ENCODE peak calls at places on chromosome 7, in seven cellular contexts. One of them, this sample, is unnamed. For H3K36me3 and H3K9me3, the result is how much of the 10 kb centered on the place peaks cover.

GRCh38 chr7:100483728-100484635 is at the start of gene NYAP1:
- DNase-seq in sigmoid colon: no peak
- DNase-seq in IMR-90: peak
- DNase-seq in HCT116: no peak
- DNase-seq in tibial artery: no peak
- DNase-seq in lower lobe of right lung: peak
- DNase-seq in stomach: peak
- DNase-seq in this sample: peak

GRCh38 chr7:132419538-132419937 is 156.7 kb downstream of the PLXNA4 start:
- DNase-seq in sigmoid colon: no peak
- DNase-seq in IMR-90: no peak
- DNase-seq in HCT116: no peak
- DNase-seq in lower lobe of right lung: no peak
- DNase-seq in tibial artery: no peak
- DNase-seq in stomach: no peak
- DNase-seq in this sample: peak

GRCh38 chr7:27239780-27240731 is 2.5 kb upstream of the EVX1 start:
- DNase-seq in HCT116: no peak
- DNase-seq in stomach: no peak
- DNase-seq in tibial artery: no peak
- DNase-seq in IMR-90: no peak
- DNase-seq in lower lobe of right lung: no peak
- DNase-seq in sigmoid colon: no peak
- DNase-seq in this sample: no peak

GRCh38 chr7:124720195-124720594 is 45.4 kb downstream of the GPR37 start:
- DNase-seq in IMR-90: peak
- DNase-seq in lower lobe of right lung: no peak
- DNase-seq in stomach: no peak
- DNase-seq in sigmoid colon: no peak
- DNase-seq in tibial artery: no peak
- DNase-seq in HCT116: no peak
- DNase-seq in this sample: no peak

GRCh38 chr7:23938937-23939552 is 229.0 kb downstream of the STK31 start:
- DNase-seq in HCT116: peak
- DNase-seq in IMR-90: peak
- DNase-seq in lower lobe of right lung: no peak
- DNase-seq in stomach: peak
- DNase-seq in sigmoid colon: no peak
- DNase-seq in tibial artery: no peak
- DNase-seq in this sample: peak

GRCh38 chr7:4109481-4110110 is 572.5 kb upstream of the FOXK1 start:
- DNase-seq in lower lobe of right lung: no peak
- DNase-seq in stomach: no peak
- DNase-seq in HCT116: no peak
- DNase-seq in IMR-90: no peak
- DNase-seq in sigmoid colon: no peak
- DNase-seq in tibial artery: no peak
- DNase-seq in this sample: no peak

GRCh38 chr7:48090095-48090805 is 1.2 kb downstream of the UPP1 start:
- DNase-seq in HCT116: no peak
- DNase-seq in sigmoid colon: peak
- DNase-seq in tibial artery: no peak
- DNase-seq in stomach: no peak
- DNase-seq in lower lobe of right lung: peak
- DNase-seq in IMR-90: peak
- DNase-seq in this sample: no peak

GRCh38 chr7:110418651-110419270 is 672.2 kb upstream of the LRRN3 start:
- DNase-seq in lower lobe of right lung: no peak
- DNase-seq in IMR-90: no peak
- DNase-seq in stomach: no peak
- DNase-seq in tibial artery: no peak
- DNase-seq in HCT116: no peak
- DNase-seq in sigmoid colon: no peak
- DNase-seq in this sample: no peak

GRCh38 chr7:116772423-116772852 is 89.9 kb upstream of the CAPZA2 start:
- DNase-seq in HCT116: peak
- DNase-seq in tibial artery: no peak
- DNase-seq in IMR-90: peak
- DNase-seq in lower lobe of right lung: no peak
- DNase-seq in stomach: no peak
- DNase-seq in sigmoid colon: no peak
- DNase-seq in this sample: no peak

GRCh38 chr7:25858562-25859411 is 293.2 kb upstream of the NFE2L3 start:
- DNase-seq in sigmoid colon: no peak
- DNase-seq in HCT116: no peak
- DNase-seq in tibial artery: no peak
- DNase-seq in stomach: no peak
- DNase-seq in lower lobe of right lung: no peak
- DNase-seq in IMR-90: no peak
- DNase-seq in this sample: no peak

GRCh38 chr7:69751026-69751425 is 152.8 kb downstream of the AUTS2 start:
- DNase-seq in IMR-90: no peak
- DNase-seq in HCT116: no peak
- DNase-seq in sigmoid colon: no peak
- DNase-seq in tibial artery: no peak
- DNase-seq in lower lobe of right lung: no peak
- DNase-seq in stomach: no peak
- DNase-seq in this sample: no peak

GRCh38 chr7:82050792-82051191 is 280.9 kb upstream of the HGF start:
- DNase-seq in tibial artery: no peak
- DNase-seq in sigmoid colon: no peak
- DNase-seq in IMR-90: peak
- DNase-seq in HCT116: no peak
- DNase-seq in lower lobe of right lung: no peak
- DNase-seq in stomach: no peak
- DNase-seq in this sample: peak

GRCh38 chr7:96331233-96331632 is 9.3 kb upstream of the SLC25A13 start:
- DNase-seq in lower lobe of right lung: no peak
- DNase-seq in HCT116: no peak
- DNase-seq in IMR-90: no peak
- DNase-seq in tibial artery: no peak
- DNase-seq in stomach: no peak
- DNase-seq in sigmoid colon: no peak
- DNase-seq in this sample: no peak

GRCh38 chr7:142815099-142815498 is 39.8 kb upstream of the EPHB6 start:
- DNase-seq in IMR-90: no peak
- DNase-seq in sigmoid colon: no peak
- DNase-seq in lower lobe of right lung: no peak
- DNase-seq in tibial artery: no peak
- DNase-seq in stomach: no peak
- DNase-seq in HCT116: no peak
- DNase-seq in this sample: no peak
- H3K4me3 ChIP-seq in IMR-90: no peak
- H3K4me3 ChIP-seq in sigmoid colon: no peak
- H3K4me3 ChIP-seq in lower lobe of right lung: no peak
- H3K4me3 ChIP-seq in tibial artery: no peak
- H3K4me3 ChIP-seq in stomach: no peak
- H3K4me3 ChIP-seq in HCT116: no peak
- H3K4me3 ChIP-seq in this sample: no peak

DNA sequence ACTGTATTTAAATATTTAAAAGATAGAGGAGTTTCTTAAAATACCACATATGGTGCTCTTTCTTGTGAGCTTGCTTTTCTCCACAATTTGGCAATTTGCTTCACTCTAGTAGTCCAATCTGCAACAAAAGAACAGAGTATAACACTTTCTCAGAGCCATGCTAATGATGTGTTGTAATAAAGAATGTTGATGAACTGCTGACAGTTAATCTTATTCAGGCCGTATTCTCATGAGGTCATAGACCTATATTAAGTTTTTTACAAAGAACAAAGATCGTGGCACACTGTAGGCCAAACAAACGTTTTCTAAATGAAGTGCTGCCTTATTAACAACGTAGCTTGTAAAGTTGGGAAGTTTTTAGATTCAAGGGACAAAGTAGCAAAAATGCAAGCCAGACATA is 160.0 kb downstream of the GALNT11 start:
- DNase-seq in HCT116: no peak
- DNase-seq in stomach: no peak
- DNase-seq in tibial artery: no peak
- DNase-seq in sigmoid colon: no peak
- DNase-seq in lower lobe of right lung: no peak
- DNase-seq in IMR-90: no peak
- DNase-seq in this sample: no peak
- H3K36me3 ChIP-seq in HCT116: under half
- H3K36me3 ChIP-seq in stomach: half or more
- H3K36me3 ChIP-seq in tibial artery: half or more
- H3K36me3 ChIP-seq in sigmoid colon: half or more
- H3K36me3 ChIP-seq in lower lobe of right lung: half or more
- H3K36me3 ChIP-seq in IMR-90: under half
- H3K36me3 ChIP-seq in this sample: under half

GRCh38 chr7:35818513-35818912 is 17.7 kb downstream of the SEPTIN7 start:
- DNase-seq in IMR-90: no peak
- DNase-seq in HCT116: no peak
- DNase-seq in tibial artery: no peak
- DNase-seq in sigmoid colon: no peak
- DNase-seq in lower lobe of right lung: no peak
- DNase-seq in stomach: no peak
- DNase-seq in this sample: no peak
- H3K9me3 ChIP-seq in IMR-90: under half
- H3K9me3 ChIP-seq in HCT116: under half
- H3K9me3 ChIP-seq in tibial artery: under half
- H3K9me3 ChIP-seq in sigmoid colon: under half
- H3K9me3 ChIP-seq in lower lobe of right lung: under half
- H3K9me3 ChIP-seq in stomach: under half
- H3K9me3 ChIP-seq in this sample: under half

GRCh38 chr7:128891110-128891941 is 19.2 kb downstream of the KCP start:
- DNase-seq in tibial artery: no peak
- DNase-seq in stomach: no peak
- DNase-seq in IMR-90: no peak
- DNase-seq in lower lobe of right lung: no peak
- DNase-seq in HCT116: no peak
- DNase-seq in sigmoid colon: peak
- DNase-seq in this sample: no peak
- H3K4me3 ChIP-seq in tibial artery: peak
- H3K4me3 ChIP-seq in stomach: peak
- H3K4me3 ChIP-seq in IMR-90: no peak
- H3K4me3 ChIP-seq in lower lobe of right lung: peak
- H3K4me3 ChIP-seq in HCT116: peak
- H3K4me3 ChIP-seq in sigmoid colon: peak
- H3K4me3 ChIP-seq in this sample: peak

GRCh38 chr7:151361193-151361959 is 19.8 kb downstream of the NUB1 start:
- DNase-seq in sigmoid colon: peak
- DNase-seq in lower lobe of right lung: no peak
- DNase-seq in tibial artery: no peak
- DNase-seq in HCT116: no peak
- DNase-seq in stomach: no peak
- DNase-seq in IMR-90: peak
- DNase-seq in this sample: no peak
- H3K36me3 ChIP-seq in sigmoid colon: half or more
- H3K36me3 ChIP-seq in lower lobe of right lung: half or more
- H3K36me3 ChIP-seq in tibial artery: half or more
- H3K36me3 ChIP-seq in HCT116: under half
- H3K36me3 ChIP-seq in stomach: half or more
- H3K36me3 ChIP-seq in IMR-90: under half
- H3K36me3 ChIP-seq in this sample: under half

This sample was measured in MG63.